ENCODE peak calls at places on chromosome 17, in five cellular contexts. O, F, W, R and B are unnamed samples.

GRCh38 chr17:68704897-68705296 is 103.7 kb upstream of the FAM20A start:
- DNase-seq in F (no peak), W (peak; percentile 95), R (no peak), O (no peak), B (peak; percentile 40)

GRCh38 chr17:38547439-38547838 is 58.3 kb downstream of the SRCIN1 start:
- DNase-seq in F (no peak), R (no peak), W (no peak), O (no peak), B (no peak)

GRCh38 chr17:71519285-71519684 is 601.5 kb upstream of the SOX9 start:
- DNase-seq in R (no peak), F (no peak), W (no peak), O (no peak), B (no peak)

GRCh38 chr17:64491034-64491860 is 5.6 kb downstream of the POLG2 start:
- DNase-seq in W (peak; percentile 61), F (no peak), O (no peak), R (peak; percentile 32), B (peak; percentile 38)

GRCh38 chr17:61426482-61427304 is 25.5 kb upstream of the TBX4 start:
- DNase-seq in F (no peak), W (peak; percentile 72), O (no peak), R (no peak), B (no peak)

GRCh38 chr17:49723423-49723822 is 15.7 kb upstream of the SLC35B1 start:
- DNase-seq in W (peak; percentile 2), R (peak; percentile 92), O (no peak), F (no peak), B (no peak)

GRCh38 chr17:4789701-4789950 is 862 bp downstream of the GLTPD2 start:
- DNase-seq in F (no peak), R (no peak), W (no peak), O (no peak), B (no peak)

GRCh38 chr17:4509402-4509801 is 10.7 kb downstream of the SPNS2 start:
- DNase-seq in W (no peak), O (no peak), F (no peak), R (no peak), B (peak; percentile 15)

GRCh38 chr17:22102177-22102576 is 409.9 kb downstream of the KCNJ18 start:
- DNase-seq in F (no peak), R (no peak), O (no peak), W (no peak), B (no peak)

GRCh38 chr17:80053102-80053501 is 16.7 kb downstream of the CCDC40 start:
- DNase-seq in W (no peak), F (no peak), O (no peak), R (no peak), B (no peak)

GRCh38 chr17:30957741-30958140 is 13.1 kb upstream of the RNF135 start:
- DNase-seq in R (no peak), W (no peak), O (no peak), F (peak; percentile 48), B (no peak)

GRCh38 chr17:3381957-3382356 is 4.2 kb downstream of the OR3A2 start:
- DNase-seq in F (no peak), O (no peak), R (no peak), W (no peak), B (no peak)

GRCh38 chr17:3385869-3386816 is at the start of gene OR3A2:
- DNase-seq in O (no peak), W (no peak), F (no peak), R (no peak), B (no peak)
- H3K4me3 ChIP-seq in O (no peak within 1 kb of the TSS), W (no peak within 1 kb of the TSS), F (peak within 1 kb of the TSS; percentile 4), R (no peak within 1 kb of the TSS), B (no peak within 1 kb of the TSS)

GRCh38 chr17:72604518-72604917 is 483.7 kb downstream of the SOX9 start:
- DNase-seq in F (no peak), R (no peak), O (no peak), W (no peak), B (no peak)

GRCh38 chr17:72603346-72604242 is 482.8 kb downstream of the SOX9 start:
- DNase-seq in F (no peak), O (no peak), W (peak; percentile 87), R (no peak), B (peak; percentile 97)

GRCh38 chr17:72600934-72601333 is 480.1 kb downstream of the SOX9 start:
- DNase-seq in O (no peak), F (no peak), R (no peak), W (peak; percentile 44), B (peak; percentile 94)

GRCh38 chr17:72605543-72605942 is 484.7 kb downstream of the SOX9 start:
- DNase-seq in W (no peak), O (no peak), F (no peak), R (no peak), B (no peak)

GRCh38 chr17:72602517-72603345 is 481.9 kb downstream of the SOX9 start:
- DNase-seq in O (peak; percentile 38), W (peak; percentile 76), R (no peak), F (no peak), B (peak; percentile 90)
- TF ChIP-seq CTCF in O (peak; percentile 36), W (peak; percentile 39), R (no peak), F (no peak), B (peak; percentile 44)

GRCh38 chr17:76784926-76785325 is 47.0 kb downstream of the MFSD11 start:
- DNase-seq in F (no peak), W (peak; percentile 25), O (no peak), R (no peak), B (no peak)

GRCh38 chr17:76781056-76781982 is 43.4 kb downstream of the MFSD11 start:
- DNase-seq in O (no peak), F (no peak), W (no peak), R (no peak), B (no peak)

DNA sequence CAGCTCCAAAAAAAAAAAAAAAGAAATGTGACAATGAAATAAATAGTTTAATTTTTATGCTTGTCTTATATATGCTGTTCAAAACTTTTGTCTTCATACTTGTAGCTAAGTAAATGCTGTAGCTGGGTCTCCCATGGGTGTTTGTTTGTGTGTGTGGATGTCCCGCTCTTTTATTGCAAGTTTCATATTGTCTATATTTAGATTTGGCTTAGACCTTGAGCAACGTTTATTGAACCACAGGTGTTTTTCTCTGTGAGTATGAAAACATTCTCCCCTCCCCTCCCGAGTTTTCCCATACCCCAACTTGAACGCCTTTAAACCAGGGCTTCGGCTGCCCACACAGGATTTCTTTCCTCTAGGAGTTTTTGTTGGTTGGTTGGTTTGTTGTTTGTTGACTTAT is 45.2 kb downstream of the MFSD11 start:
- DNase-seq in F (no peak), W (no peak), O (no peak), R (no peak), B (no peak)
- H3K4me3 ChIP-seq in F (no peak overlapping the region), W (no peak overlapping the region), O (no peak overlapping the region), R (no peak overlapping the region), B (no peak overlapping the region)

GRCh38 chr17:3039748-3040147 is 23.7 kb downstream of the OR1D5 start:
- DNase-seq in O (no peak), W (no peak), F (no peak), R (no peak), B (no peak)

GRCh38 chr17:3037259-3037658 is 26.1 kb downstream of the OR1D5 start:
- DNase-seq in O (no peak), F (no peak), W (no peak), R (no peak), B (no peak)

GRCh38 chr17:3036800-3037199 is 26.6 kb downstream of the OR1D5 start:
- DNase-seq in O (no peak), F (no peak), R (no peak), W (no peak), B (no peak)

GRCh38 chr17:3040882-3041281 is 22.5 kb downstream of the OR1D5 start:
- DNase-seq in O (no peak), W (no peak), F (no peak), R (no peak), B (no peak)

DNA sequence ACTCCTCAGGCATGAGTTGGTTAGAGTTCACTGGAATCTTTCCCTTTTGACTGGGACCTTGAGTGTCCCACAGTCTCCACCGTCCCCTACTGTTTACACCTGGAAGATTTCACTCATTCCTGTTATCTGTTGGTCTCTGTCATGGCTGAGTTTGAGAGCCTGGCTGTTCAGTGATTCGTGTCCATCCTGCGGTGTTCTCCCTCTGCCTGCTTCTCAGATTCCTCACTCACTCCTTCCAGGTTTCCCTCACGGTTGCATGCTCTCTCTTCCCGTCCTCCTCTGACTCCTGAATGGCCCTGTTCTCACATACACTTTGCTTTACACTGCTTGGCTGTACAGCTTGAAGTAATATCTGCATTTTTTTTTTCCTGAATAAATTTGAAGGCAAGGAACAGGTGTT is 24.5 kb downstream of the OR1D5 start:
- DNase-seq in O (no peak), F (no peak), W (no peak), R (no peak), B (no peak)
- TF ChIP-seq CTCF in O (no peak), F (no peak), W (no peak), R (no peak), B (no peak)

GRCh38 chr17:44314869-44315661 is 6.7 kb downstream of the RUNDC3A start:
- DNase-seq in F (no peak), O (no peak), W (no peak), R (no peak), B (no peak)
- H3K4me3 ChIP-seq in F (peak overlapping the region; percentile 38), O (peak overlapping the region; percentile 58), W (no peak overlapping the region), R (no peak overlapping the region), B (no peak overlapping the region)

DNA sequence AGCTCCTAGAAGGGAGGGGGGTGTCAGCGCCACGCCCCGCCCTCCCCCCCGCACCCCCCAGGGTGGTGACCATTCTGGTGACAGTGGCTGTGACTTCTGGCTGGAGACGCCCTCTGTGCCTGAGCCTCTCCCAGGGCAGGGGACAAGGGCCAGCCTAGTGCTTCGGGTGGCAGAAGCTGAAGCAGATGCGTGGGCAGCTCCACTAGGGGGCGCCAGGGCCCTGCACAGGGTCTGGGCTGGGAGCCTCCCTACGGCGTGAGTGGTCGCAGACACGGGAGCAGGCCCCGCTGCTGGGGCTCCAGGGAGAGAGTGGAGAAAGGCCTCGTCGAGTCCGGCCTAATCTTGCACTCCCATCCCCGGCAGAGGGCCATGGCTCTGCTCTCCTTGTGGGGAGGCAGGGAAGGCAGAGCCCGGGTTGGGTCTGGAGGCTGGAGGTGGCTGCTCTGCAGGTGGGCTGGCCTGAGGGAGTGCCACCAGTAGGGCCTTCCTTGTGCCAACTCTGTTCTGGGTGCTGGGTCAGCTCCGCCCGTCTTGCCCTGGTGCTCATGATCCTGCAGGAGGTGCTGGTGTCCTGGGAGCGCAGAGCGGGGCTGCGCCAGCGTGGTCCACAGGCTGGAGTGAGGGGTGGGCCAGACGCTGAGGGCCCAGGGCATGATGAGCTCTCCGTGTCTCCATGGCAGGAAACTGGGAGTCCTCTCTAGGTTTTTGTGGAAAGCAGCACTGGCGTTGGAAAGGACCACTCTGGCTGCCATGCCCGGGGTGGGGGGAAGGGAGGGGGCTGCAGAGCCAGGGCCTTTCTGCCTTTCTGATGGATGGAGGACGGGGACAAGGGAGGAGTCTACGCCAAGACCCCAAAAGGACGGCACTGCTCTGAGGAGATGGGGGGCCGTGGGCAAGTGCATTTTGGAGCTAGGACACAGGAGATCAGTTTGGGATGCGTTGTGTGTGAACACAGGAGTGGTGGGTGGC is 2.5 kb downstream of the CENPX start:
- DNase-seq in W (peak; percentile 28), O (no peak), R (no peak), F (no peak), B (no peak)
- TF ChIP-seq CTCF in W (peak; percentile 61), O (peak; percentile 94), R (peak; percentile 62), F (peak; percentile 15), B (peak; percentile 88)

DNA sequence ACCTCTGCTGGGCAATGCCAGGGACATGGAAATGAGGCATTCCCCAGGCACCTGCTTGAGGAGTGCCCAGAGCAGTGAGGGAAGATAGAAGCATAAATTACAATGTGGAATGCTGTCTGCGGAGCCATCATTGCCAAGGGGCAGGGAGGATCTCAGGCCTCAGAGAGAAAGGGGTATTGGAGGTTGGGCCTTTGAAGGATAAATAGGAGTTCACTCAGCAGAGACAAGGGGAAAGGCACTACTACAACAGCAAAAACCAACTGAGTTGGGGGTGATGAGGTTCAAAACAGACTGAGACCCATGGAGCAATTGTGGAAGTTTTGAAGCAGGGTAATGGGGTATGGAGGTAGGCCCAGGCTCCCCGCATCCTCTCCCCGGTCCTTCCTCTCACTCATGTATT is 32.8 kb downstream of the SREBF1 start:
- DNase-seq in W (no peak), R (no peak), F (no peak), O (no peak), B (no peak)
- H3K4me3 ChIP-seq in W (no peak overlapping the region), R (no peak overlapping the region), F (no peak overlapping the region), O (no peak overlapping the region), B (no peak overlapping the region)